ENCODE peak calls at places on chromosomes 7 and 10, in five cellular contexts. W is epithelial cell of esophagus, E is adrenal gland, A is transverse colon, Y is esophagus squamous epithelium. M is an unnamed sample.
A peak's percentile ranks its signal among the peaks of the same experiment; 100 is the strongest.

GRCh38 chr7:133550811-133551210 is 297.9 kb downstream of the EXOC4 start:
- DNase-seq in A (no peak), W (no peak), E (no peak), Y (no peak), M (no peak)

GRCh38 chr10:103540722-103541121 is 47.2 kb downstream of the NEURL1 start:
- DNase-seq in W (peak; percentile 20), E (no peak), Y (no peak), A (no peak), M (no peak)

GRCh38 chr10:2650328-2650727 is 417.0 kb upstream of the PFKP start:
- DNase-seq in A (no peak), Y (no peak), W (no peak), E (no peak), M (no peak)

GRCh38 chr7:120091807-120092206 is 181.2 kb upstream of the KCND2 start:
- DNase-seq in W (no peak), Y (no peak), E (no peak), A (no peak), M (no peak)

GRCh38 chr7:132029369-132030160 is 473.1 kb upstream of the PODXL start:
- DNase-seq in Y (no peak), W (peak; percentile 27), E (peak; percentile 23), A (no peak), M (no peak)

GRCh38 chr10:93437000-93437945 is 44.9 kb downstream of the MYOF start:
- DNase-seq in E (peak; percentile 79), A (peak; percentile 64), W (peak; percentile 97), Y (no peak), M (no peak)

GRCh38 chr7:14761506-14762296 is 140.8 kb downstream of the DGKB start:
- DNase-seq in W (peak; percentile 76), A (peak; percentile 35), E (peak; percentile 45), Y (no peak), M (no peak)

GRCh38 chr10:131618587-131619267 is 282.1 kb upstream of the PPP2R2D start:
- DNase-seq in A (no peak), W (no peak), Y (no peak), E (no peak), M (no peak)

GRCh38 chr7:116449950-116450349 is 49.6 kb upstream of the CAV2 start:
- DNase-seq in Y (no peak), A (no peak), E (no peak), W (no peak), M (no peak)

GRCh38 chr10:78196964-78197363 is 163.3 kb downstream of the RPS24 start:
- DNase-seq in E (peak; percentile 41), A (no peak), Y (no peak), W (peak; percentile 97), M (no peak)

GRCh38 chr10:61791216-61791615 is 110.3 kb upstream of the ARID5B start:
- DNase-seq in A (no peak), W (no peak), E (no peak), Y (no peak), M (no peak)

GRCh38 chr7:73851410-73852338 is 9.3 kb upstream of the TMEM270 start:
- DNase-seq in A (no peak), W (peak; percentile 98), E (no peak), Y (no peak), M (no peak)

GRCh38 chr7:45890902-45891461 is 2.7 kb downstream of the IGFBP1 start:
- DNase-seq in Y (no peak), W (peak; percentile 48), E (no peak), A (no peak), M (no peak)

GRCh38 chr10:32180354-32181280 is 124.4 kb upstream of the KIF5B start:
- DNase-seq in W (no peak), Y (no peak), A (no peak), E (no peak), M (no peak)

GRCh38 chr10:26448292-26448691 is 10.2 kb downstream of the APBB1IP start:
- DNase-seq in Y (no peak), A (no peak), W (no peak), E (no peak), M (no peak)
- TF ChIP-seq CTCF in Y (no peak), A (no peak), W (no peak), E (no peak), M (peak; percentile 28)

DNA sequence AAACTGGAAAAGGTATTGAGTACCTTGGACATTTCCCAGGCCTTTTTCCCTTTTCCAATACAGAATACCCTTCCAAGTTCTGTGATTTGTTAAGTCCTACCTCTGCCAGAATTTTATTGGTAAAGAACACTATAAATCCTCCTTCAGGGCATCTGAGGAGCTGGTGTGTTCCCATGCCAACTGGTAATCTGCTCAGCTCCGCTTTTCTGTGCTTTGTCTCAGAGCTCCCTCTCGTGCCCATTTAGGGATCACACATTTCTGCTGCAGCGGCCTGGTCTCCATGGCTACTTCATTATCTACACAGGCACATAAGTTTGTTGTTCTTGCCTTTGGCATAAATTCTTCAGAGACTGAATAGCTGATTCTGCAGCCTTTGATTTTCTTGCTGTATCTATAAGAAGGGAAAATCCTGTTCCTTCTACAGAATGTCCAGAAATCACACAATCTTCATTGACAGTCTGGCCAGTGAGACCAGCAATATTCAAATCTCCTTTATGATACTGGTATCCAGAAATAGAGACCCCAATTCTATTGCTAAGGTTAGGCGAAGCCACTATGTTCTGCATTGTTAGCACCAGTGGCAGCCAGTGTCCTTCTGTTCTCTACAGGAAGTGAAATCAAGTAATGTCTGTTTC is 52.0 kb downstream of the DENND11 start:
- DNase-seq in A (peak; percentile 53), W (peak; percentile 79), Y (no peak), E (peak; percentile 85), M (peak; percentile 62)
- TF ChIP-seq CTCF in A (peak; percentile 58), W (peak; percentile 82), Y (peak; percentile 58), E (peak; percentile 87), M (peak; percentile 85)

GRCh38 chr10:121747163-121747775 is 149.0 kb upstream of the FGFR2 start:
- DNase-seq in A (no peak), W (no peak), Y (no peak), E (no peak), M (no peak)
- TF ChIP-seq CTCF in A (no peak), W (no peak), Y (no peak), E (no peak), M (no peak)

DNA sequence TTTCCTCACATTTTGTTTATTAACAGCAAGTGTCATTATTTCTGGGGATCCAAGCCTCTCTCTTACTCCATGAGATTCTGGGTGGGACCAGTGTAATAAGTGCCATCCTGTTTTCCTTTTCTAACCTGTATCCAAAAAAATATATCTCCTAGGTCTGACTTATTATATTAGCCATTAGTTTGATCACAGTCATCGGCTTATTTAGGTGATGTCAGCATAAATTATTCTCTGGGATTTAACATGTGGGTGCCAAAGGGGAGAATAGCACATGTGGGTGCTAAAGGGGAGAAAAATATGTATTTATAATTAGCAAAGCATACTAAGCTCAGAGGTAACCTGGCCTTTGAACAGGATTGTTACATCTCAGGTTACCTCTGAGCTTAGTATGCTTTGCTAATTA is 293.8 kb upstream of the SEMA3D start:
- DNase-seq in Y (no peak), E (no peak), A (no peak), W (no peak), M (no peak)
- TF ChIP-seq CTCF in Y (no peak), E (no peak), A (no peak), W (no peak), M (no peak)

DNA sequence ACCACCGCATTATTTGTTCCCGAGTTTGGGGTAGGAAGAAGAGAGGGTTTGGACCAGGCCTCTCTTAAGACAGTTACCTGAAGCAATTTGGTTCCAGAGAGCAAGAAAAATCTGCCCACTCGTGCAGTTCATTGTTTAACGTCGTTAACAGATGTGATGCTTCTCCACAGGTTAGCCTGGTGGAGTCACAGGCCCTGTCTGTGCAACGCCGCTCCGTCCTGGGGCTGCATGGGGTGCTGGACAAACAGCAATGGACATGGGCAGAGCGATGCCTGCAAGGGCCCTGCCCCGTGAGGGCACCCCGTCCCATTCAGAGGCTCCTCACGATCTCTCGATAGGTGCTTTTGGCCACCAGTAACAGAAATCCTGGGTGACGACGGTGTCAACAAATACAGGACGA is 9.7 kb downstream of the FOXL3 start:
- DNase-seq in Y (no peak), A (no peak), E (no peak), W (no peak), M (no peak)
- TF ChIP-seq CTCF in Y (no peak), A (no peak), E (no peak), W (no peak), M (no peak)

GRCh38 chr10:76723781-76724336 is 913.7 kb downstream of the KCNMA1 start:
- DNase-seq in A (no peak), E (no peak), W (no peak), Y (no peak), M (no peak)
- TF ChIP-seq CTCF in A (no peak), E (no peak), W (no peak), Y (no peak), M (no peak)

GRCh38 chr7:81527651-81528050 is 242.2 kb downstream of the HGF start:
- DNase-seq in W (no peak), A (no peak), Y (no peak), E (no peak), M (no peak)
- TF ChIP-seq CTCF in W (peak; percentile 8), A (no peak), Y (no peak), E (no peak), M (no peak)